ENCODE peak calls at places on chromosome 19, in six cellular contexts. One of them, this sample, is unnamed.

GRCh38 chr19:39915848-39916215 is 18.6 kb downstream of the FCGBP start:
- DNase-seq in neural crest cell: no peak
- DNase-seq in pancreas: no peak
- DNase-seq in epithelial cell of esophagus: no peak
- DNase-seq in uterus: no peak
- DNase-seq in Panc1: no peak
- DNase-seq in this sample: no peak

GRCh38 chr19:42455621-42456081 is 12.9 kb upstream of the CXCL17 start:
- DNase-seq in neural crest cell: no peak
- DNase-seq in pancreas: no peak
- DNase-seq in epithelial cell of esophagus: peak; percentile 98
- DNase-seq in uterus: no peak
- DNase-seq in Panc1: no peak
- DNase-seq in this sample: no peak

GRCh38 chr19:23823952-23824389 is 65.3 kb upstream of the ZNF681 start:
- DNase-seq in neural crest cell: no peak
- DNase-seq in pancreas: no peak
- DNase-seq in epithelial cell of esophagus: peak; percentile 7
- DNase-seq in uterus: no peak
- DNase-seq in Panc1: no peak
- DNase-seq in this sample: no peak

GRCh38 chr19:19224852-19225494 is 13.2 kb downstream of the NCAN start:
- DNase-seq in neural crest cell: peak; percentile 65
- DNase-seq in pancreas: peak; percentile 58
- DNase-seq in epithelial cell of esophagus: peak; percentile 66
- DNase-seq in uterus: peak; percentile 40
- DNase-seq in Panc1: no peak
- DNase-seq in this sample: peak; percentile 69

GRCh38 chr19:47296036-47296435 is 13.6 kb upstream of the C5AR1 start:
- DNase-seq in neural crest cell: peak; percentile 87
- DNase-seq in pancreas: peak; percentile 77
- DNase-seq in epithelial cell of esophagus: peak; percentile 88
- DNase-seq in uterus: peak; percentile 53
- DNase-seq in Panc1: peak; percentile 17
- DNase-seq in this sample: peak; percentile 79

GRCh38 chr19:35213678-35214632 is 14.6 kb downstream of the FAM187B start:
- DNase-seq in neural crest cell: no peak
- DNase-seq in pancreas: peak; percentile 87
- DNase-seq in epithelial cell of esophagus: peak; percentile 95
- DNase-seq in uterus: peak; percentile 28
- DNase-seq in Panc1: peak; percentile 85
- DNase-seq in this sample: peak; percentile 28

GRCh38 chr19:15323496-15324235 is 8.7 kb downstream of the BRD4 start:
- DNase-seq in neural crest cell: no peak
- DNase-seq in pancreas: peak; percentile 53
- DNase-seq in epithelial cell of esophagus: peak; percentile 85
- DNase-seq in uterus: peak; percentile 38
- DNase-seq in Panc1: no peak
- DNase-seq in this sample: peak; percentile 45

GRCh38 chr19:49746206-49746958 is 16.7 kb downstream of the TSKS start:
- DNase-seq in neural crest cell: peak; percentile 16
- DNase-seq in pancreas: peak; percentile 38
- DNase-seq in epithelial cell of esophagus: peak; percentile 26
- DNase-seq in uterus: peak; percentile 51
- DNase-seq in Panc1: no peak
- DNase-seq in this sample: peak; percentile 63

GRCh38 chr19:43668406-43669158 is 1.4 kb downstream of the PLAUR start:
- DNase-seq in neural crest cell: peak; percentile 97
- DNase-seq in pancreas: peak; percentile 100
- DNase-seq in epithelial cell of esophagus: peak; percentile 100
- DNase-seq in uterus: peak; percentile 99
- DNase-seq in Panc1: peak; percentile 94
- DNase-seq in this sample: peak; percentile 100

GRCh38 chr19:39765091-39766076 is 13.3 kb upstream of the LEUTX start:
- DNase-seq in neural crest cell: peak; percentile 76
- DNase-seq in pancreas: no peak
- DNase-seq in epithelial cell of esophagus: peak; percentile 45
- DNase-seq in uterus: peak; percentile 17
- DNase-seq in Panc1: peak; percentile 89
- DNase-seq in this sample: no peak

GRCh38 chr19:47253467-47253881 is 2.9 kb upstream of the CCDC9 start:
- DNase-seq in neural crest cell: no peak
- DNase-seq in pancreas: no peak
- DNase-seq in epithelial cell of esophagus: peak; percentile 89
- DNase-seq in uterus: no peak
- DNase-seq in Panc1: no peak
- DNase-seq in this sample: no peak

GRCh38 chr19:51427220-51427619 is 9.8 kb upstream of the SIGLEC10 start:
- DNase-seq in neural crest cell: no peak
- DNase-seq in pancreas: no peak
- DNase-seq in epithelial cell of esophagus: no peak
- DNase-seq in uterus: no peak
- DNase-seq in Panc1: no peak
- DNase-seq in this sample: no peak

GRCh38 chr19:10551698-10552301 is 8.1 kb downstream of the ATG4D start:
- DNase-seq in neural crest cell: no peak
- DNase-seq in pancreas: no peak
- DNase-seq in epithelial cell of esophagus: peak; percentile 81
- DNase-seq in uterus: no peak
- DNase-seq in Panc1: no peak
- DNase-seq in this sample: no peak

GRCh38 chr19:18999896-19000620 is 33.3 kb downstream of the SUGP2 start:
- DNase-seq in neural crest cell: no peak
- DNase-seq in pancreas: no peak
- DNase-seq in epithelial cell of esophagus: peak; percentile 30
- DNase-seq in uterus: no peak
- DNase-seq in Panc1: no peak
- DNase-seq in this sample: no peak

GRCh38 chr19:16042533-16043085 is 33.7 kb upstream of the TPM4 start:
- DNase-seq in neural crest cell: no peak
- DNase-seq in pancreas: no peak
- DNase-seq in epithelial cell of esophagus: no peak
- DNase-seq in uterus: no peak
- DNase-seq in Panc1: no peak
- DNase-seq in this sample: no peak

GRCh38 chr19:28949027-28949426 is 263.9 kb downstream of the UQCRFS1 start:
- DNase-seq in neural crest cell: no peak
- DNase-seq in pancreas: no peak
- DNase-seq in epithelial cell of esophagus: no peak
- DNase-seq in uterus: no peak
- DNase-seq in Panc1: no peak
- DNase-seq in this sample: no peak

GRCh38 chr19:28948531-28948930 is 264.4 kb downstream of the UQCRFS1 start:
- DNase-seq in neural crest cell: no peak
- DNase-seq in pancreas: no peak
- DNase-seq in epithelial cell of esophagus: no peak
- DNase-seq in uterus: no peak
- DNase-seq in Panc1: no peak
- DNase-seq in this sample: no peak

GRCh38 chr19:28940751-28941500 is 272.0 kb downstream of the UQCRFS1 start:
- DNase-seq in neural crest cell: no peak
- DNase-seq in pancreas: no peak
- DNase-seq in epithelial cell of esophagus: no peak
- DNase-seq in uterus: no peak
- DNase-seq in Panc1: no peak
- DNase-seq in this sample: no peak

GRCh38 chr19:28941833-28942232 is 271.1 kb downstream of the UQCRFS1 start:
- DNase-seq in neural crest cell: no peak
- DNase-seq in pancreas: no peak
- DNase-seq in epithelial cell of esophagus: no peak
- DNase-seq in uterus: no peak
- DNase-seq in Panc1: no peak
- DNase-seq in this sample: no peak

GRCh38 chr19:28943651-28944050 is 269.3 kb downstream of the UQCRFS1 start:
- DNase-seq in neural crest cell: no peak
- DNase-seq in pancreas: no peak
- DNase-seq in epithelial cell of esophagus: no peak
- DNase-seq in uterus: no peak
- DNase-seq in Panc1: no peak
- DNase-seq in this sample: no peak
- TF ChIP-seq CTCF in neural crest cell: no peak
- TF ChIP-seq CTCF in pancreas: no peak
- TF ChIP-seq CTCF in epithelial cell of esophagus: no peak
- TF ChIP-seq CTCF in uterus: no peak
- TF ChIP-seq CTCF in Panc1: peak; percentile 41
- TF ChIP-seq CTCF in this sample: no peak

GRCh38 chr19:6769006-6769637 is 1.9 kb upstream of the SH2D3A start:
- DNase-seq in neural crest cell: no peak
- DNase-seq in pancreas: no peak
- DNase-seq in epithelial cell of esophagus: peak; percentile 28
- DNase-seq in uterus: no peak
- DNase-seq in Panc1: no peak
- DNase-seq in this sample: no peak
- TF ChIP-seq CTCF in neural crest cell: peak; percentile 47
- TF ChIP-seq CTCF in pancreas: peak; percentile 5
- TF ChIP-seq CTCF in epithelial cell of esophagus: no peak
- TF ChIP-seq CTCF in uterus: no peak
- TF ChIP-seq CTCF in Panc1: no peak
- TF ChIP-seq CTCF in this sample: no peak

GRCh38 chr19:56106397-56106849 is 14.7 kb downstream of the ZNF787 start:
- DNase-seq in neural crest cell: no peak
- DNase-seq in pancreas: no peak
- DNase-seq in epithelial cell of esophagus: no peak
- DNase-seq in uterus: no peak
- DNase-seq in Panc1: no peak
- DNase-seq in this sample: no peak

GRCh38 chr19:56104423-56104822 is 16.7 kb downstream of the ZNF787 start:
- DNase-seq in neural crest cell: no peak
- DNase-seq in pancreas: no peak
- DNase-seq in epithelial cell of esophagus: no peak
- DNase-seq in uterus: no peak
- DNase-seq in Panc1: no peak
- DNase-seq in this sample: no peak

GRCh38 chr19:56103027-56103614 is 18.0 kb downstream of the ZNF787 start:
- DNase-seq in neural crest cell: no peak
- DNase-seq in pancreas: no peak
- DNase-seq in epithelial cell of esophagus: no peak
- DNase-seq in uterus: no peak
- DNase-seq in Panc1: no peak
- DNase-seq in this sample: no peak

GRCh38 chr19:56106993-56107392 is 14.1 kb downstream of the ZNF787 start:
- DNase-seq in neural crest cell: no peak
- DNase-seq in pancreas: no peak
- DNase-seq in epithelial cell of esophagus: no peak
- DNase-seq in uterus: no peak
- DNase-seq in Panc1: no peak
- DNase-seq in this sample: no peak

DNA sequence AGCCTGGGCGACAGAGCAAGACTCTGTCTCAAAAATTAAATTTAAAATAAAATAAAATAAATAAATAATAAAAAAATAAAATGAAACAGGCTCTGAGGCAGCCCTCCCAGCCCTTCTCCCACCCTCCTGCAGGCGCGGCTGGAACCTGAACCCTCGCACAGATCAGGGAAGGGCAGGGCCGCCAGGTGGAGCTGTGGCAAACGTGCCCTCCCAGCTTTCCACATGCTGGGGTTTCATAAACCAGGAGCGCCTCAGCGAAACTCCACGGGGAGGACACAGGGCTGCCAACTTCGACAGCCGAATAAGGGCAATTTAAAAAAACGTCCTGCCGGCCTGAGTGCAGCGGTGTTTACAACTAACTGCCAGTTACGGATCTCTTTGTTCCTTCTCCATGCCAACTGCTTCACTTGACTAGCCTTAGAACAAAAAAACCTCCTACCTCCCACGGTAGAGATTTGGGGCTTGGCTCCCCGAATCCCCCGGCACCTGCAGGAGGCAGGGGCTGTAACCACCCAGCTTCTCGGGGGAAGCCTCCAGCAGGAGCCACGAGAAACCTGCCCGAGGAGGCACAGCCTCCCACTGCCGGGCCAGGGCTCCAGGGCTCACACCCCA is 15.9 kb downstream of the ZNF787 start:
- DNase-seq in neural crest cell: peak; percentile 40
- DNase-seq in pancreas: peak; percentile 74
- DNase-seq in epithelial cell of esophagus: peak; percentile 77
- DNase-seq in uterus: peak; percentile 69
- DNase-seq in Panc1: no peak
- DNase-seq in this sample: peak; percentile 67
- TF ChIP-seq CTCF in neural crest cell: peak; percentile 66
- TF ChIP-seq CTCF in pancreas: peak; percentile 78
- TF ChIP-seq CTCF in epithelial cell of esophagus: peak; percentile 80
- TF ChIP-seq CTCF in uterus: peak; percentile 72
- TF ChIP-seq CTCF in Panc1: peak; percentile 95
- TF ChIP-seq CTCF in this sample: peak; percentile 36

GRCh38 chr19:55454787-55455243 is 6.6 kb downstream of the ISOC2 start:
- DNase-seq in neural crest cell: peak; percentile 54
- DNase-seq in pancreas: no peak
- DNase-seq in epithelial cell of esophagus: peak; percentile 59
- DNase-seq in uterus: no peak
- DNase-seq in Panc1: no peak
- DNase-seq in this sample: no peak

GRCh38 chr19:55451522-55452380 is 8.7 kb upstream of the SHISA7 start:
- DNase-seq in neural crest cell: no peak
- DNase-seq in pancreas: no peak
- DNase-seq in epithelial cell of esophagus: no peak
- DNase-seq in uterus: no peak
- DNase-seq in Panc1: no peak
- DNase-seq in this sample: no peak

GRCh38 chr19:55453861-55454260 is 7.6 kb downstream of the ISOC2 start:
- DNase-seq in neural crest cell: no peak
- DNase-seq in pancreas: no peak
- DNase-seq in epithelial cell of esophagus: no peak
- DNase-seq in uterus: no peak
- DNase-seq in Panc1: no peak
- DNase-seq in this sample: no peak

GRCh38 chr19:55451163-55451521 is 8.0 kb upstream of the SHISA7 start:
- DNase-seq in neural crest cell: no peak
- DNase-seq in pancreas: no peak
- DNase-seq in epithelial cell of esophagus: no peak
- DNase-seq in uterus: no peak
- DNase-seq in Panc1: no peak
- DNase-seq in this sample: no peak

DNA sequence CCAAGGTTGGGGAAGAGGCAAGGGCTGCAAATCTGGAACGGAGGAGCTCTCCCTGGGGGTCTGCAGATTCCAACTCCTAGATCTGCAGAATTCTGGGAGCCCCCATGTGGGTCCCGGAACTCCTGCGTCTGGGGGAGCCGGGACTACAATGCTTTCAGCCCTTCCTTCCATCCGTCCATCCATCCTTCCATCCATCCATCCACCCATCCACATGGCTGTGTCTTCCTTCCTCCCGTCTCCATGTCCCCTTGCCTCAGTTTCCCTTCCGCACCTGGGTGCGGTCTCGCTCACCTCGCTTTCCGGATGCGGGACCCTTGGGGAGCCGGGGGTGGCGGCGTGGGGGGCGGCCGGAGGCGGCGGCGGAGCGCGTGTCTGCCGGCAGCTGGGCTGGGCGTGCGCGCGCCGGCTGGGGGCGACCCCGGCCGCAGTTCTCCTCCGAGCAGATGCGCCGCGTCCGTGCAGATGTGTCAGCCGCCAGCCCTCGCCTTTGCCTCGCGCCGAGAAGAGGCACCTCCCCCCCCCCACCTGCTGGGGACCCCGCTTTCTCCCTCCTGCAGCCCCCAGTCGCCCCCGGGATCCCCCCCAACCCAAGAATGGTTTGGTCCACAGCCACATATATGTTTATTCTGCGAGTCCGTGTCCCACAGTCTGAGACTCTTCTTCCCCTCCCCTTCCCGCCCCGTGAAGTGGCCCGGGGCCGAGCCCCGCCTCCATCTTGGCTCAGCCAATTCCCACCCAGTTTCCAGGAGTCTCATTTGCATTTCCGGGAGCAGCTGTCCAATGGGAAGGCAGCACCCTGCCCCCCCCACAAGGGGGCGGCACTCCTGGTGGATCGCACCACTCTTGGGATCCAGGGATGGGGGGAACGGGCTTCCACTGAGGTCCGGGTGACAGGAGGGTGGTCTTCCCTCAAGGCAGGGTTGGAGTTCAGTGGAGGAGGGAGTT is 8.8 kb downstream of the ISOC2 start:
- DNase-seq in neural crest cell: peak; percentile 73
- DNase-seq in pancreas: no peak
- DNase-seq in epithelial cell of esophagus: peak; percentile 65
- DNase-seq in uterus: peak; percentile 81
- DNase-seq in Panc1: no peak
- DNase-seq in this sample: peak; percentile 86
- TF ChIP-seq CTCF in neural crest cell: no peak
- TF ChIP-seq CTCF in pancreas: no peak
- TF ChIP-seq CTCF in epithelial cell of esophagus: no peak
- TF ChIP-seq CTCF in uterus: no peak
- TF ChIP-seq CTCF in Panc1: no peak
- TF ChIP-seq CTCF in this sample: peak; percentile 23

This sample was measured in ovary.